ENCODE peak calls at places on chromosome 22, in ten cellular contexts. Q, I, Y, D, L, K, Z, V, X and M are unnamed samples. For H3K27me3 and H3K4me1, the result is how much of the 10 kb centered on the place peaks cover.

GRCh38 chr22:17217179-17217578 is 2.1 kb downstream of the ADA2 start:
- DNase-seq in Q (no peak), I (no peak), Y (no peak), D (no peak), L (peak), K (no peak), Z (no peak), V (no peak), X (no peak), M (no peak)

GRCh38 chr22:41507330-41508063 is 36.8 kb downstream of the POLR3H start:
- DNase-seq in Q (no peak), I (no peak), Y (no peak), D (no peak), L (no peak), K (no peak), Z (no peak), V (no peak), X (peak), M (no peak)

GRCh38 chr22:20738394-20739089 is 35.4 kb upstream of the SERPIND1 start:
- DNase-seq in Q (no peak), I (no peak), Y (no peak), D (no peak), L (no peak), K (no peak), Z (no peak), V (no peak), X (no peak), M (no peak)

GRCh38 chr22:48740086-48740730 is 1087.5 kb downstream of the BRD1 start:
- DNase-seq in Q (no peak), I (no peak), Y (peak), D (no peak), L (no peak), K (peak), Z (no peak), V (no peak), X (no peak), M (no peak)

GRCh38 chr22:28498044-28498443 is 181.6 kb downstream of the TTC28 start:
- DNase-seq in Q (no peak), I (no peak), Y (no peak), D (no peak), L (no peak), K (no peak), Z (no peak), V (no peak), X (no peak), M (no peak)

GRCh38 chr22:42805998-42806481 is 51.0 kb downstream of the ARFGAP3 start:
- DNase-seq in Q (no peak), I (peak), Y (peak), D (no peak), L (no peak), K (no peak), Z (no peak), V (peak), X (no peak), M (no peak)

GRCh38 chr22:25282671-25283561 is 63.5 kb downstream of the CRYBB2 start:
- DNase-seq in Q (no peak), I (no peak), Y (no peak), D (no peak), L (no peak), K (no peak), Z (no peak), V (no peak), X (no peak), M (peak)

GRCh38 chr22:49306632-49306975 is 521.1 kb downstream of the BRD1 start:
- DNase-seq in Q (no peak), I (no peak), Y (peak), D (no peak), L (no peak), K (peak), Z (no peak), V (peak), X (no peak), M (no peak)

GRCh38 chr22:31973739-31974138 is 29.4 kb downstream of the YWHAH start:
- DNase-seq in Q (no peak), I (no peak), Y (no peak), D (no peak), L (no peak), K (no peak), Z (no peak), V (peak), X (no peak), M (no peak)

GRCh38 chr22:45804986-45805325 is 133.3 kb downstream of the ATXN10 start:
- DNase-seq in Q (no peak), I (no peak), Y (peak), D (no peak), L (no peak), K (no peak), Z (no peak), V (no peak), X (no peak), M (no peak)

GRCh38 chr22:17303840-17304779 is 65.2 kb upstream of the CECR2 start:
- DNase-seq in Q (no peak), I (no peak), Y (no peak), D (peak), L (peak), K (no peak), Z (no peak), V (no peak), X (no peak), M (no peak)

GRCh38 chr22:46055176-46055850 is 78.4 kb upstream of the WNT7B start:
- DNase-seq in Q (no peak), I (no peak), Y (no peak), D (no peak), L (no peak), K (peak), Z (peak), V (peak), X (peak), M (no peak)

GRCh38 chr22:36201630-36202312 is at the start of gene APOL4:
- DNase-seq in Q (no peak), I (peak), Y (no peak), D (no peak), L (no peak), K (peak), Z (peak), V (peak), X (peak), M (no peak)

GRCh38 chr22:31942091-31942490 is 2.2 kb upstream of the YWHAH start:
- DNase-seq in Q (no peak), I (no peak), Y (no peak), D (no peak), L (no peak), K (no peak), Z (no peak), V (no peak), X (no peak), M (no peak)

GRCh38 chr22:28594784-28595324 is 84.8 kb downstream of the TTC28 start:
- DNase-seq in Q (no peak), I (no peak), Y (no peak), D (no peak), L (peak), K (no peak), Z (no peak), V (no peak), X (no peak), M (peak)

GRCh38 chr22:24819941-24820461 is 14.0 kb downstream of the SGSM1 start:
- DNase-seq in Q (no peak), I (no peak), Y (no peak), D (no peak), L (no peak), K (peak), Z (peak), V (peak), X (no peak), M (no peak)

GRCh38 chr22:46214149-46214548 is 35.9 kb downstream of the CDPF1 start:
- DNase-seq in Q (no peak), I (no peak), Y (no peak), D (no peak), L (no peak), K (no peak), Z (no peak), V (no peak), X (no peak), M (no peak)

GRCh38 chr22:41731609-41732008 is 32.3 kb downstream of the MEI1 start:
- DNase-seq in Q (no peak), I (no peak), Y (no peak), D (no peak), L (no peak), K (no peak), Z (no peak), V (no peak), X (no peak), M (no peak)

GRCh38 chr22:25120093-25120561 is 79.5 kb upstream of the CRYBB3 start:
- DNase-seq in Q (no peak), I (peak), Y (no peak), D (no peak), L (no peak), K (no peak), Z (no peak), V (peak), X (peak), M (no peak)

GRCh38 chr22:36327922-36328551 is 59.7 kb downstream of the MYH9 start:
- DNase-seq in Q (no peak), I (peak), Y (no peak), D (no peak), L (no peak), K (peak), Z (no peak), V (peak), X (no peak), M (no peak)

GRCh38 chr22:27561301-27561820 is 240.2 kb downstream of the MN1 start:
- DNase-seq in Q (no peak), I (no peak), Y (no peak), D (no peak), L (no peak), K (no peak), Z (no peak), V (no peak), X (no peak), M (no peak)

GRCh38 chr22:41856484-41856883 is 23.6 kb downstream of the SREBF2 start:
- DNase-seq in Q (no peak), I (no peak), Y (no peak), D (no peak), L (no peak), K (no peak), Z (no peak), V (no peak), X (no peak), M (no peak)

GRCh38 chr22:43002198-43002577 is 12.8 kb downstream of the PACSIN2 start:
- DNase-seq in Q (no peak), I (no peak), Y (no peak), D (no peak), L (no peak), K (peak), Z (no peak), V (no peak), X (no peak), M (no peak)

GRCh38 chr22:36145881-36146280 is 14.7 kb downstream of the APOL3 start:
- DNase-seq in Q (no peak), I (peak), Y (no peak), D (no peak), L (no peak), K (peak), Z (no peak), V (no peak), X (no peak), M (no peak)

GRCh38 chr22:35734517-35734827 is 16.8 kb downstream of the APOL5 start:
- DNase-seq in Q (no peak), I (no peak), Y (no peak), D (no peak), L (no peak), K (no peak), Z (no peak), V (no peak), X (no peak), M (no peak)

GRCh38 chr22:17084554-17085276 is at the start of gene IL17RA:
- DNase-seq in Q (peak), I (peak), Y (peak), D (peak), L (peak), K (peak), Z (peak), V (peak), X (peak), M (peak)

GRCh38 chr22:44917372-44918165 is 92.2 kb downstream of the PHF21B start:
- DNase-seq in Q (no peak), I (no peak), Y (no peak), D (no peak), L (no peak), K (peak), Z (no peak), V (no peak), X (no peak), M (no peak)

GRCh38 chr22:33544707-33545106 is 375.6 kb downstream of the LARGE1 start:
- DNase-seq in Q (no peak), I (peak), Y (no peak), D (no peak), L (no peak), K (no peak), Z (no peak), V (no peak), X (no peak), M (no peak)

GRCh38 chr22:45398214-45398613 is 15.2 kb downstream of the SMC1B start:
- DNase-seq in Q (no peak), I (no peak), Y (no peak), D (no peak), L (no peak), K (no peak), Z (no peak), V (no peak), X (no peak), M (no peak)

GRCh38 chr22:21047730-21048129 is 2.0 kb downstream of the LRRC74B start:
- DNase-seq in Q (no peak), I (no peak), Y (no peak), D (no peak), L (no peak), K (no peak), Z (peak), V (no peak), X (no peak), M (no peak)

GRCh38 chr22:36324414-36324813 is 63.4 kb downstream of the MYH9 start:
- DNase-seq in Q (no peak), I (peak), Y (no peak), D (no peak), L (no peak), K (no peak), Z (no peak), V (no peak), X (no peak), M (no peak)

GRCh38 chr22:35598396-35598710 is 18.8 kb downstream of the MB start:
- DNase-seq in Q (no peak), I (no peak), Y (no peak), D (no peak), L (no peak), K (no peak), Z (no peak), V (no peak), X (no peak), M (no peak)

GRCh38 chr22:41925783-41926460 is 684 bp downstream of the TNFRSF13C start:
- DNase-seq in Q (no peak), I (peak), Y (peak), D (peak), L (peak), K (no peak), Z (no peak), V (peak), X (peak), M (no peak)

GRCh38 chr22:31272522-31273446 is 19.5 kb downstream of the PIK3IP1 start:
- DNase-seq in Q (no peak), I (peak), Y (peak), D (peak), L (peak), K (peak), Z (peak), V (peak), X (no peak), M (no peak)

GRCh38 chr22:17896552-17896951 is 122.3 kb upstream of the BID start:
- DNase-seq in Q (no peak), I (peak), Y (no peak), D (no peak), L (no peak), K (peak), Z (no peak), V (peak), X (peak), M (no peak)

GRCh38 chr22:35561796-35562526 is 21.3 kb downstream of the RASD2 start:
- DNase-seq in Q (no peak), I (no peak), Y (peak), D (no peak), L (no peak), K (no peak), Z (no peak), V (no peak), X (no peak), M (no peak)

GRCh38 chr22:41845380-41846267 is 12.7 kb downstream of the SREBF2 start:
- DNase-seq in Q (no peak), I (no peak), Y (no peak), D (no peak), L (no peak), K (no peak), Z (no peak), V (no peak), X (no peak), M (no peak)

GRCh38 chr22:39926175-39927152 is 25.6 kb downstream of the GRAP2 start:
- DNase-seq in Q (no peak), I (no peak), Y (no peak), D (no peak), L (peak), K (no peak), Z (no peak), V (no peak), X (no peak), M (no peak)

GRCh38 chr22:39931271-39931670 is 28.9 kb upstream of the TMA7B start:
- DNase-seq in Q (no peak), I (no peak), Y (no peak), D (no peak), L (no peak), K (no peak), Z (no peak), V (no peak), X (no peak), M (no peak)

GRCh38 chr22:39927544-39927943 is 26.7 kb downstream of the GRAP2 start:
- DNase-seq in Q (no peak), I (no peak), Y (no peak), D (no peak), L (no peak), K (no peak), Z (no peak), V (no peak), X (no peak), M (no peak)

GRCh38 chr22:39932166-39932565 is 28.0 kb upstream of the TMA7B start:
- DNase-seq in Q (no peak), I (no peak), Y (no peak), D (no peak), L (no peak), K (no peak), Z (no peak), V (no peak), X (no peak), M (no peak)

GRCh38 chr22:39928556-39929401 is 27.9 kb downstream of the GRAP2 start:
- DNase-seq in Q (no peak), I (no peak), Y (no peak), D (no peak), L (no peak), K (no peak), Z (no peak), V (no peak), X (no peak), M (no peak)
- H3K27me3 ChIP-seq in Q (under half), I (under half), Y (under half), D (under half), L (under half), K (under half), Z (under half), V (under half), X (under half), M (under half)

GRCh38 chr22:30251661-30252226 is 5.2 kb upstream of the LIF start:
- DNase-seq in Q (no peak), I (no peak), Y (peak), D (no peak), L (no peak), K (no peak), Z (no peak), V (no peak), X (no peak), M (no peak)
- H3K27ac ChIP-seq in Q (no peak), I (no peak), Y (peak), D (no peak), L (no peak), K (no peak), Z (no peak), V (no peak), X (no peak), M (no peak)

GRCh38 chr22:47457021-47457420 is 694.6 kb downstream of the TBC1D22A start:
- DNase-seq in Q (no peak), I (no peak), Y (no peak), D (no peak), L (no peak), K (no peak), Z (no peak), V (no peak), X (no peak), M (no peak)
- H3K4me1 ChIP-seq in Q (under half), I (under half), Y (under half), D (under half), L (under half), K (under half), Z (under half), V (under half), X (under half), M (under half)

GRCh38 chr22:50737728-50738648 is at the start of gene ACR:
- DNase-seq in Q (no peak), I (no peak), Y (no peak), D (no peak), L (no peak), K (no peak), Z (no peak), V (peak), X (peak), M (no peak)
- H3K27me3 ChIP-seq in Q (under half), I (under half), Y (under half), D (under half), L (under half), K (under half), Z (under half), V (under half), X (under half), M (under half)

DNA sequence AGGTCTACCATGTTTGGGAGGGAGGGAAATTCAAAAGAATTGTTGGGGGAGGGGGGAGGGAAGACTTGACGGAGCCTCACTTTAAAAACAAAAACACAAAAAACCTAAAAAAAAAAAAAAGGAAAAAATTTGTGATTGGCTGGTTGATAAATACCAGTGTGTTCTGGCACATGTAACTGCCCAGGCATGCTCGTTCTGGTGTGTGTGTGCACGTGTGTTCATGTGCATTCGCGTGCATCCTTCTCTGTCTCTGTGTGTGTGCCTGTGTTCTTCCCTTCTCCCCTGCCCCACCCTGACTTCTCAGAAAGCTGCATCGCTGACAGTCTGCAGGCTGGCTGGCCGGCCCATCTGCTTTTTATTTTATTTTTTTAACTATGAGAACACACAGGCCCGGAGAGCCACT is 22.6 kb upstream of the ADSL start:
- DNase-seq in Q (no peak), I (no peak), Y (no peak), D (no peak), L (peak), K (no peak), Z (no peak), V (no peak), X (no peak), M (no peak)
- H3K27ac ChIP-seq in Q (peak), I (no peak), Y (no peak), D (peak), L (peak), K (peak), Z (no peak), V (no peak), X (no peak), M (no peak)

DNA sequence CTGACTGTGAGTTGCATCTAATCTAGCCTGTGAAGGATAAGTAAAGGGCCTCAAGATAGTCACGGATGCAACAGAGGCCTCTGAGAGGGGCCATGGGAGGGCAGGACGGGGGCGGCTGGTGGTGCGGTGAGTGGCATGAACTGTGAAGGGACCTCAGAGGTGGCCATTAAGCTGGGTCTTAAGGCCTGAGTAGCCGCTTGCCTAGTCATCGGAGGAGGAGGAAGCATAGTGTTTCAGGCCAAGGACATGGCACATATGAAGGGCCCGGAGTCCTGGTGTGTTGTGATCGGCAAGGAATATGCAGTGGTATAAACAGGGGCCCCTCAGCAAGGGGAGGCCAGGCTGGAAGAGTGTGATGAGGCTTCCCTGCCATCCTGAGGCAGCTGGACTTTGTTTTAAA is 51.8 kb downstream of the TRIOBP start:
- DNase-seq in Q (no peak), I (no peak), Y (no peak), D (no peak), L (no peak), K (no peak), Z (no peak), V (no peak), X (no peak), M (no peak)
- H3K4me1 ChIP-seq in Q (half or more), I (half or more), Y (half or more), D (under half), L (under half), K (under half), Z (under half), V (half or more), X (half or more), M (under half)

GRCh38 chr22:19722915-19723164 is 499 bp upstream of the GP1BB start:
- DNase-seq in Q (no peak), I (no peak), Y (no peak), D (no peak), L (no peak), K (no peak), Z (no peak), V (no peak), X (no peak), M (no peak)
- H3K27me3 ChIP-seq in Q (under half), I (under half), Y (under half), D (under half), L (under half), K (under half), Z (under half), V (under half), X (under half), M (half or more)

GRCh38 chr22:40237241-40237640 is 59.5 kb downstream of the TNRC6B start:
- DNase-seq in Q (no peak), I (no peak), Y (no peak), D (no peak), L (no peak), K (no peak), Z (no peak), V (no peak), X (no peak), M (no peak)

GRCh38 chr22:40239345-40239683 is 61.6 kb downstream of the TNRC6B start:
- DNase-seq in Q (no peak), I (no peak), Y (no peak), D (no peak), L (no peak), K (no peak), Z (no peak), V (no peak), X (no peak), M (no peak)

GRCh38 chr22:40240160-40240559 is 62.4 kb downstream of the TNRC6B start:
- DNase-seq in Q (no peak), I (no peak), Y (no peak), D (no peak), L (no peak), K (no peak), Z (no peak), V (no peak), X (no peak), M (no peak)

GRCh38 chr22:40237788-40238424 is 60.2 kb downstream of the TNRC6B start:
- DNase-seq in Q (no peak), I (no peak), Y (no peak), D (no peak), L (no peak), K (no peak), Z (no peak), V (no peak), X (no peak), M (no peak)

GRCh38 chr22:40238425-40239344 is 61.0 kb downstream of the TNRC6B start:
- DNase-seq in Q (no peak), I (peak), Y (peak), D (no peak), L (no peak), K (no peak), Z (peak), V (no peak), X (no peak), M (no peak)
- H3K27ac ChIP-seq in Q (peak), I (peak), Y (peak), D (peak), L (no peak), K (peak), Z (peak), V (no peak), X (peak), M (no peak)